ENCODE peak calls at places on chromosome 22, in six cellular contexts. One of them, this sample, is unnamed.

GRCh38 chr22:42443240-42444059 is 11.2 kb upstream of the NFAM1 start:
- DNase-seq in dorsolateral prefrontal cortex: no peak
- DNase-seq in stimulated activated CD8-positive, alpha-beta memory T cell treated with anti-CD3 and anti-CD28 coated beads, Interleukin-4, amount 100 ng/mL, for 48 hours: no peak
- DNase-seq in NCI-H2081: no peak
- DNase-seq in NCI-H748 treated with DMSO at 0.1 percent for 48 hours: no peak
- DNase-seq in renal cortical epithelial cell: no peak
- DNase-seq in this sample: no peak

GRCh38 chr22:17960695-17961442 is 63.5 kb downstream of the MICAL3 start:
- DNase-seq in dorsolateral prefrontal cortex: no peak
- DNase-seq in stimulated activated CD8-positive, alpha-beta memory T cell treated with anti-CD3 and anti-CD28 coated beads, Interleukin-4, amount 100 ng/mL, for 48 hours: no peak
- DNase-seq in NCI-H2081: no peak
- DNase-seq in NCI-H748 treated with DMSO at 0.1 percent for 48 hours: no peak
- DNase-seq in renal cortical epithelial cell: no peak
- DNase-seq in this sample: no peak

GRCh38 chr22:41762980-41763779 is 37.3 kb upstream of the CCDC134 start:
- DNase-seq in dorsolateral prefrontal cortex: no peak
- DNase-seq in stimulated activated CD8-positive, alpha-beta memory T cell treated with anti-CD3 and anti-CD28 coated beads, Interleukin-4, amount 100 ng/mL, for 48 hours: peak; percentile 65
- DNase-seq in NCI-H2081: peak; percentile 72
- DNase-seq in NCI-H748 treated with DMSO at 0.1 percent for 48 hours: peak; percentile 88
- DNase-seq in renal cortical epithelial cell: no peak
- DNase-seq in this sample: peak; percentile 57

GRCh38 chr22:46025973-46026906 is 49.3 kb upstream of the WNT7B start:
- DNase-seq in dorsolateral prefrontal cortex: peak; percentile 19
- DNase-seq in stimulated activated CD8-positive, alpha-beta memory T cell treated with anti-CD3 and anti-CD28 coated beads, Interleukin-4, amount 100 ng/mL, for 48 hours: no peak
- DNase-seq in NCI-H2081: no peak
- DNase-seq in NCI-H748 treated with DMSO at 0.1 percent for 48 hours: no peak
- DNase-seq in renal cortical epithelial cell: no peak
- DNase-seq in this sample: no peak

GRCh38 chr22:47995718-47996117 is 1233.3 kb downstream of the TBC1D22A start:
- DNase-seq in dorsolateral prefrontal cortex: no peak
- DNase-seq in stimulated activated CD8-positive, alpha-beta memory T cell treated with anti-CD3 and anti-CD28 coated beads, Interleukin-4, amount 100 ng/mL, for 48 hours: no peak
- DNase-seq in NCI-H2081: no peak
- DNase-seq in NCI-H748 treated with DMSO at 0.1 percent for 48 hours: no peak
- DNase-seq in renal cortical epithelial cell: no peak
- DNase-seq in this sample: no peak

GRCh38 chr22:31800065-31800464 is 46.2 kb downstream of the DEPDC5 start:
- DNase-seq in dorsolateral prefrontal cortex: no peak
- DNase-seq in stimulated activated CD8-positive, alpha-beta memory T cell treated with anti-CD3 and anti-CD28 coated beads, Interleukin-4, amount 100 ng/mL, for 48 hours: no peak
- DNase-seq in NCI-H2081: no peak
- DNase-seq in NCI-H748 treated with DMSO at 0.1 percent for 48 hours: no peak
- DNase-seq in renal cortical epithelial cell: peak; percentile 89
- DNase-seq in this sample: no peak

GRCh38 chr22:23012081-23012622 is 58.2 kb upstream of the GNAZ start:
- DNase-seq in dorsolateral prefrontal cortex: no peak
- DNase-seq in stimulated activated CD8-positive, alpha-beta memory T cell treated with anti-CD3 and anti-CD28 coated beads, Interleukin-4, amount 100 ng/mL, for 48 hours: peak; percentile 59
- DNase-seq in NCI-H2081: no peak
- DNase-seq in NCI-H748 treated with DMSO at 0.1 percent for 48 hours: no peak
- DNase-seq in renal cortical epithelial cell: no peak
- DNase-seq in this sample: peak; percentile 40

GRCh38 chr22:31836010-31836409 is 82.2 kb downstream of the DEPDC5 start:
- DNase-seq in dorsolateral prefrontal cortex: no peak
- DNase-seq in stimulated activated CD8-positive, alpha-beta memory T cell treated with anti-CD3 and anti-CD28 coated beads, Interleukin-4, amount 100 ng/mL, for 48 hours: no peak
- DNase-seq in NCI-H2081: no peak
- DNase-seq in NCI-H748 treated with DMSO at 0.1 percent for 48 hours: no peak
- DNase-seq in renal cortical epithelial cell: no peak
- DNase-seq in this sample: no peak

GRCh38 chr22:19674129-19674928 is 40.0 kb upstream of the SEPTIN5 start:
- DNase-seq in dorsolateral prefrontal cortex: no peak
- DNase-seq in stimulated activated CD8-positive, alpha-beta memory T cell treated with anti-CD3 and anti-CD28 coated beads, Interleukin-4, amount 100 ng/mL, for 48 hours: no peak
- DNase-seq in NCI-H2081: no peak
- DNase-seq in NCI-H748 treated with DMSO at 0.1 percent for 48 hours: no peak
- DNase-seq in renal cortical epithelial cell: no peak
- DNase-seq in this sample: no peak

GRCh38 chr22:38415046-38415445 is 40.0 kb downstream of the KCNJ4 start:
- DNase-seq in dorsolateral prefrontal cortex: no peak
- DNase-seq in stimulated activated CD8-positive, alpha-beta memory T cell treated with anti-CD3 and anti-CD28 coated beads, Interleukin-4, amount 100 ng/mL, for 48 hours: no peak
- DNase-seq in NCI-H2081: no peak
- DNase-seq in NCI-H748 treated with DMSO at 0.1 percent for 48 hours: no peak
- DNase-seq in renal cortical epithelial cell: no peak
- DNase-seq in this sample: no peak

GRCh38 chr22:35328472-35328885 is 28.8 kb downstream of the TOM1 start:
- DNase-seq in dorsolateral prefrontal cortex: no peak
- DNase-seq in stimulated activated CD8-positive, alpha-beta memory T cell treated with anti-CD3 and anti-CD28 coated beads, Interleukin-4, amount 100 ng/mL, for 48 hours: no peak
- DNase-seq in NCI-H2081: no peak
- DNase-seq in NCI-H748 treated with DMSO at 0.1 percent for 48 hours: no peak
- DNase-seq in renal cortical epithelial cell: no peak
- DNase-seq in this sample: no peak

GRCh38 chr22:45284705-45285305 is at the start of gene UPK3A:
- DNase-seq in dorsolateral prefrontal cortex: peak; percentile 70
- DNase-seq in stimulated activated CD8-positive, alpha-beta memory T cell treated with anti-CD3 and anti-CD28 coated beads, Interleukin-4, amount 100 ng/mL, for 48 hours: peak; percentile 72
- DNase-seq in NCI-H2081: peak; percentile 45
- DNase-seq in NCI-H748 treated with DMSO at 0.1 percent for 48 hours: peak; percentile 24
- DNase-seq in renal cortical epithelial cell: no peak
- DNase-seq in this sample: peak; percentile 70

GRCh38 chr22:23230348-23231068 is 50.2 kb downstream of the BCR start:
- DNase-seq in dorsolateral prefrontal cortex: no peak
- DNase-seq in stimulated activated CD8-positive, alpha-beta memory T cell treated with anti-CD3 and anti-CD28 coated beads, Interleukin-4, amount 100 ng/mL, for 48 hours: no peak
- DNase-seq in NCI-H2081: peak; percentile 30
- DNase-seq in NCI-H748 treated with DMSO at 0.1 percent for 48 hours: no peak
- DNase-seq in renal cortical epithelial cell: no peak
- DNase-seq in this sample: no peak

GRCh38 chr22:33747576-33748180 is 172.6 kb downstream of the LARGE1 start:
- DNase-seq in dorsolateral prefrontal cortex: no peak
- DNase-seq in stimulated activated CD8-positive, alpha-beta memory T cell treated with anti-CD3 and anti-CD28 coated beads, Interleukin-4, amount 100 ng/mL, for 48 hours: no peak
- DNase-seq in NCI-H2081: no peak
- DNase-seq in NCI-H748 treated with DMSO at 0.1 percent for 48 hours: no peak
- DNase-seq in renal cortical epithelial cell: no peak
- DNase-seq in this sample: no peak

GRCh38 chr22:26658671-26659478 is 1.5 kb downstream of the MIAT start:
- DNase-seq in dorsolateral prefrontal cortex: peak; percentile 88
- DNase-seq in stimulated activated CD8-positive, alpha-beta memory T cell treated with anti-CD3 and anti-CD28 coated beads, Interleukin-4, amount 100 ng/mL, for 48 hours: peak; percentile 89
- DNase-seq in NCI-H2081: peak; percentile 85
- DNase-seq in NCI-H748 treated with DMSO at 0.1 percent for 48 hours: peak; percentile 75
- DNase-seq in renal cortical epithelial cell: peak; percentile 90
- DNase-seq in this sample: peak; percentile 84

GRCh38 chr22:18057568-18058209 is 20.1 kb upstream of the PEX26 start:
- DNase-seq in dorsolateral prefrontal cortex: peak; percentile 82
- DNase-seq in stimulated activated CD8-positive, alpha-beta memory T cell treated with anti-CD3 and anti-CD28 coated beads, Interleukin-4, amount 100 ng/mL, for 48 hours: no peak
- DNase-seq in NCI-H2081: no peak
- DNase-seq in NCI-H748 treated with DMSO at 0.1 percent for 48 hours: no peak
- DNase-seq in renal cortical epithelial cell: peak; percentile 99
- DNase-seq in this sample: peak; percentile 17

GRCh38 chr22:47332246-47332980 is 570.0 kb downstream of the TBC1D22A start:
- DNase-seq in dorsolateral prefrontal cortex: no peak
- DNase-seq in stimulated activated CD8-positive, alpha-beta memory T cell treated with anti-CD3 and anti-CD28 coated beads, Interleukin-4, amount 100 ng/mL, for 48 hours: no peak
- DNase-seq in NCI-H2081: no peak
- DNase-seq in NCI-H748 treated with DMSO at 0.1 percent for 48 hours: no peak
- DNase-seq in renal cortical epithelial cell: no peak
- DNase-seq in this sample: no peak

GRCh38 chr22:47608421-47608820 is 846.0 kb downstream of the TBC1D22A start:
- DNase-seq in dorsolateral prefrontal cortex: peak; percentile 7
- DNase-seq in stimulated activated CD8-positive, alpha-beta memory T cell treated with anti-CD3 and anti-CD28 coated beads, Interleukin-4, amount 100 ng/mL, for 48 hours: no peak
- DNase-seq in NCI-H2081: no peak
- DNase-seq in NCI-H748 treated with DMSO at 0.1 percent for 48 hours: no peak
- DNase-seq in renal cortical epithelial cell: no peak
- DNase-seq in this sample: no peak

GRCh38 chr22:27201741-27202140 is 544.4 kb downstream of the MIAT start:
- DNase-seq in dorsolateral prefrontal cortex: no peak
- DNase-seq in stimulated activated CD8-positive, alpha-beta memory T cell treated with anti-CD3 and anti-CD28 coated beads, Interleukin-4, amount 100 ng/mL, for 48 hours: no peak
- DNase-seq in NCI-H2081: no peak
- DNase-seq in NCI-H748 treated with DMSO at 0.1 percent for 48 hours: no peak
- DNase-seq in renal cortical epithelial cell: no peak
- DNase-seq in this sample: no peak

GRCh38 chr22:27662359-27663030 is 139.1 kb downstream of the MN1 start:
- DNase-seq in dorsolateral prefrontal cortex: peak; percentile 56
- DNase-seq in stimulated activated CD8-positive, alpha-beta memory T cell treated with anti-CD3 and anti-CD28 coated beads, Interleukin-4, amount 100 ng/mL, for 48 hours: no peak
- DNase-seq in NCI-H2081: no peak
- DNase-seq in NCI-H748 treated with DMSO at 0.1 percent for 48 hours: no peak
- DNase-seq in renal cortical epithelial cell: no peak
- DNase-seq in this sample: no peak

GRCh38 chr22:30187726-30188407 is 58.7 kb downstream of the LIF start:
- DNase-seq in dorsolateral prefrontal cortex: no peak
- DNase-seq in stimulated activated CD8-positive, alpha-beta memory T cell treated with anti-CD3 and anti-CD28 coated beads, Interleukin-4, amount 100 ng/mL, for 48 hours: no peak
- DNase-seq in NCI-H2081: no peak
- DNase-seq in NCI-H748 treated with DMSO at 0.1 percent for 48 hours: no peak
- DNase-seq in renal cortical epithelial cell: peak; percentile 65
- DNase-seq in this sample: no peak

GRCh38 chr22:46661221-46661851 is 41.1 kb downstream of the GRAMD4 start:
- DNase-seq in dorsolateral prefrontal cortex: peak; percentile 83
- DNase-seq in stimulated activated CD8-positive, alpha-beta memory T cell treated with anti-CD3 and anti-CD28 coated beads, Interleukin-4, amount 100 ng/mL, for 48 hours: peak; percentile 45
- DNase-seq in NCI-H2081: peak; percentile 74
- DNase-seq in NCI-H748 treated with DMSO at 0.1 percent for 48 hours: no peak
- DNase-seq in renal cortical epithelial cell: peak; percentile 29
- DNase-seq in this sample: no peak

GRCh38 chr22:17101475-17102296 is 16.9 kb downstream of the IL17RA start:
- DNase-seq in dorsolateral prefrontal cortex: peak; percentile 74
- DNase-seq in stimulated activated CD8-positive, alpha-beta memory T cell treated with anti-CD3 and anti-CD28 coated beads, Interleukin-4, amount 100 ng/mL, for 48 hours: no peak
- DNase-seq in NCI-H2081: no peak
- DNase-seq in NCI-H748 treated with DMSO at 0.1 percent for 48 hours: no peak
- DNase-seq in renal cortical epithelial cell: no peak
- DNase-seq in this sample: no peak

GRCh38 chr22:44584256-44584902 is 86.3 kb upstream of the RTL6 start:
- DNase-seq in dorsolateral prefrontal cortex: peak; percentile 24
- DNase-seq in stimulated activated CD8-positive, alpha-beta memory T cell treated with anti-CD3 and anti-CD28 coated beads, Interleukin-4, amount 100 ng/mL, for 48 hours: no peak
- DNase-seq in NCI-H2081: no peak
- DNase-seq in NCI-H748 treated with DMSO at 0.1 percent for 48 hours: no peak
- DNase-seq in renal cortical epithelial cell: no peak
- DNase-seq in this sample: peak; percentile 0

GRCh38 chr22:21635771-21636510 is 3.4 kb downstream of the CCDC116 start:
- DNase-seq in dorsolateral prefrontal cortex: no peak
- DNase-seq in stimulated activated CD8-positive, alpha-beta memory T cell treated with anti-CD3 and anti-CD28 coated beads, Interleukin-4, amount 100 ng/mL, for 48 hours: no peak
- DNase-seq in NCI-H2081: no peak
- DNase-seq in NCI-H748 treated with DMSO at 0.1 percent for 48 hours: no peak
- DNase-seq in renal cortical epithelial cell: no peak
- DNase-seq in this sample: no peak

GRCh38 chr22:45763236-45763624 is 91.6 kb downstream of the ATXN10 start:
- DNase-seq in dorsolateral prefrontal cortex: no peak
- DNase-seq in stimulated activated CD8-positive, alpha-beta memory T cell treated with anti-CD3 and anti-CD28 coated beads, Interleukin-4, amount 100 ng/mL, for 48 hours: no peak
- DNase-seq in NCI-H2081: no peak
- DNase-seq in NCI-H748 treated with DMSO at 0.1 percent for 48 hours: no peak
- DNase-seq in renal cortical epithelial cell: no peak
- DNase-seq in this sample: no peak

GRCh38 chr22:38921126-38921525 is 36.3 kb upstream of the APOBEC3A start:
- DNase-seq in dorsolateral prefrontal cortex: no peak
- DNase-seq in stimulated activated CD8-positive, alpha-beta memory T cell treated with anti-CD3 and anti-CD28 coated beads, Interleukin-4, amount 100 ng/mL, for 48 hours: no peak
- DNase-seq in NCI-H2081: peak; percentile 22
- DNase-seq in NCI-H748 treated with DMSO at 0.1 percent for 48 hours: no peak
- DNase-seq in renal cortical epithelial cell: peak; percentile 49
- DNase-seq in this sample: no peak

GRCh38 chr22:49298834-49299750 is 528.6 kb downstream of the BRD1 start:
- DNase-seq in dorsolateral prefrontal cortex: no peak
- DNase-seq in stimulated activated CD8-positive, alpha-beta memory T cell treated with anti-CD3 and anti-CD28 coated beads, Interleukin-4, amount 100 ng/mL, for 48 hours: peak; percentile 5
- DNase-seq in NCI-H2081: no peak
- DNase-seq in NCI-H748 treated with DMSO at 0.1 percent for 48 hours: no peak
- DNase-seq in renal cortical epithelial cell: no peak
- DNase-seq in this sample: no peak

GRCh38 chr22:37401861-37402506 is 25.3 kb downstream of the ELFN2 start:
- DNase-seq in dorsolateral prefrontal cortex: no peak
- DNase-seq in stimulated activated CD8-positive, alpha-beta memory T cell treated with anti-CD3 and anti-CD28 coated beads, Interleukin-4, amount 100 ng/mL, for 48 hours: no peak
- DNase-seq in NCI-H2081: no peak
- DNase-seq in NCI-H748 treated with DMSO at 0.1 percent for 48 hours: no peak
- DNase-seq in renal cortical epithelial cell: no peak
- DNase-seq in this sample: no peak

GRCh38 chr22:32331236-32331917 is 26.3 kb upstream of the RFPL3 start:
- DNase-seq in dorsolateral prefrontal cortex: no peak
- DNase-seq in stimulated activated CD8-positive, alpha-beta memory T cell treated with anti-CD3 and anti-CD28 coated beads, Interleukin-4, amount 100 ng/mL, for 48 hours: no peak
- DNase-seq in NCI-H2081: no peak
- DNase-seq in NCI-H748 treated with DMSO at 0.1 percent for 48 hours: no peak
- DNase-seq in renal cortical epithelial cell: no peak
- DNase-seq in this sample: no peak

GRCh38 chr22:49954991-49955580 is 5.5 kb upstream of the PIM3 start:
- DNase-seq in dorsolateral prefrontal cortex: no peak
- DNase-seq in stimulated activated CD8-positive, alpha-beta memory T cell treated with anti-CD3 and anti-CD28 coated beads, Interleukin-4, amount 100 ng/mL, for 48 hours: no peak
- DNase-seq in NCI-H2081: no peak
- DNase-seq in NCI-H748 treated with DMSO at 0.1 percent for 48 hours: no peak
- DNase-seq in renal cortical epithelial cell: no peak
- DNase-seq in this sample: no peak

GRCh38 chr22:33853200-33854097 is 66.8 kb downstream of the LARGE1 start:
- DNase-seq in dorsolateral prefrontal cortex: peak; percentile 68
- DNase-seq in stimulated activated CD8-positive, alpha-beta memory T cell treated with anti-CD3 and anti-CD28 coated beads, Interleukin-4, amount 100 ng/mL, for 48 hours: no peak
- DNase-seq in NCI-H2081: no peak
- DNase-seq in NCI-H748 treated with DMSO at 0.1 percent for 48 hours: no peak
- DNase-seq in renal cortical epithelial cell: peak; percentile 79
- DNase-seq in this sample: peak; percentile 10

GRCh38 chr22:23403152-23403719 is 176.9 kb downstream of the IGLL1 start:
- DNase-seq in dorsolateral prefrontal cortex: no peak
- DNase-seq in stimulated activated CD8-positive, alpha-beta memory T cell treated with anti-CD3 and anti-CD28 coated beads, Interleukin-4, amount 100 ng/mL, for 48 hours: no peak
- DNase-seq in NCI-H2081: no peak
- DNase-seq in NCI-H748 treated with DMSO at 0.1 percent for 48 hours: no peak
- DNase-seq in renal cortical epithelial cell: no peak
- DNase-seq in this sample: no peak